ENCODE peak calls at places on chromosomes 6 and 20, in eight cellular contexts. G, Y, N, L, V, H, I and P are unnamed samples.

GRCh38 chr6:138287144-138287955 is 69.1 kb upstream of the PBOV1 start:
- DNase-seq in G (no peak), H (peak), I (no peak), L (peak), V (peak), N (peak), Y (peak), P (peak)

GRCh38 chr6:25637946-25638345 is 14.1 kb upstream of the SCGN start:
- DNase-seq in N (no peak), G (no peak), L (no peak), H (no peak), V (no peak), Y (no peak), I (no peak), P (no peak)

GRCh38 chr6:170088349-170088951 is 202.4 kb downstream of the DLL1 start:
- DNase-seq in G (no peak), H (peak), L (no peak), V (no peak), Y (no peak), N (no peak), I (no peak), P (no peak)

GRCh38 chr6:50410577-50410976 is 302.7 kb upstream of the TFAP2D start:
- DNase-seq in N (no peak), Y (no peak), I (no peak), L (no peak), H (no peak), V (no peak), G (no peak), P (no peak)

GRCh38 chr6:15417811-15418210 is 171.9 kb downstream of the JARID2 start:
- DNase-seq in L (no peak), G (no peak), I (no peak), Y (no peak), N (no peak), H (peak), V (no peak), P (no peak)

GRCh38 chr20:48295445-48295903 is 510.2 kb upstream of the SULF2 start:
- DNase-seq in N (peak), G (no peak), I (no peak), L (no peak), Y (no peak), V (no peak), H (no peak), P (no peak)

GRCh38 chr6:154951400-154952200 is 43.5 kb upstream of the TIAM2 start:
- DNase-seq in G (no peak), V (no peak), H (peak), I (no peak), L (no peak), N (no peak), Y (peak), P (no peak)

GRCh38 chr6:20644667-20645370 is 110.6 kb downstream of the CDKAL1 start:
- DNase-seq in L (no peak), G (no peak), H (no peak), Y (no peak), V (no peak), I (no peak), N (peak), P (no peak)

GRCh38 chr20:52242237-52243230 is 51.0 kb upstream of the ZFP64 start:
- DNase-seq in G (no peak), H (no peak), V (peak), Y (peak), N (peak), I (no peak), L (no peak), P (no peak)

GRCh38 chr6:43120101-43120730 is 44.1 kb downstream of the PTK7 start:
- DNase-seq in I (no peak), L (no peak), N (no peak), G (no peak), H (no peak), Y (no peak), V (no peak), P (no peak)

GRCh38 chr6:45569210-45569945 is 191.6 kb upstream of the SUPT3H start:
- DNase-seq in Y (no peak), N (no peak), H (no peak), G (no peak), I (peak), L (no peak), V (no peak), P (no peak)

GRCh38 chr6:705047-705446 is 12.1 kb upstream of the EXOC2 start:
- DNase-seq in H (no peak), L (no peak), V (no peak), I (no peak), Y (no peak), G (no peak), N (no peak), P (no peak)

GRCh38 chr20:52779125-52779524 is 193.0 kb upstream of the TSHZ2 start:
- DNase-seq in G (no peak), N (no peak), H (no peak), I (no peak), L (no peak), Y (no peak), V (no peak), P (no peak)

GRCh38 chr20:63248835-63249591 is 5.2 kb downstream of the NKAIN4 start:
- DNase-seq in H (no peak), N (no peak), G (no peak), Y (peak), I (no peak), L (no peak), V (no peak), P (no peak)

GRCh38 chr20:13487202-13487601 is 151.5 kb downstream of the TASP1 start:
- DNase-seq in N (no peak), L (no peak), V (no peak), H (no peak), I (no peak), G (no peak), Y (no peak), P (no peak)